ENCODE peak calls at places on chromosomes 4 and X, in six cellular contexts. K is heart right ventricle, H is A549, L is pancreas, V is small intestine, S is tibial nerve. C is an unnamed sample.

GRCh38 chrX:88612870-88613329 is 134.1 kb upstream of the CPXCR1 start:
- DNase-seq in H (no peak), K (no peak), S (no peak), L (no peak), V (no peak), C (no peak)

GRCh38 chr4:74109894-74110605 is 11.1 kb upstream of the CXCL2 start:
- DNase-seq in S (no peak), L (no peak), V (peak; percentile 7), H (peak; percentile 89), K (no peak), C (no peak)

GRCh38 chr4:6943870-6944195 is 34.2 kb downstream of the TBC1D14 start:
- DNase-seq in S (no peak), K (no peak), L (no peak), H (no peak), V (no peak), C (no peak)

GRCh38 chrX:43702079-43702524 is 46.0 kb downstream of the MAOA start:
- DNase-seq in K (no peak), V (peak; percentile 38), S (no peak), L (no peak), H (no peak), C (no peak)

GRCh38 chrX:150581093-150581775 is 12.8 kb downstream of the MTM1 start:
- DNase-seq in S (no peak), V (no peak), K (no peak), H (peak; percentile 37), L (no peak), C (no peak)

GRCh38 chr4:10371869-10372471 is 85.3 kb downstream of the ZNF518B start:
- DNase-seq in S (no peak), H (no peak), K (no peak), V (no peak), L (no peak), C (no peak)

GRCh38 chrX:21374163-21374993 is at the start of gene CNKSR2:
- DNase-seq in V (peak; percentile 0), L (peak; percentile 79), K (peak; percentile 12), H (peak; percentile 78), S (peak; percentile 5), C (no peak)

GRCh38 chrX:128457674-128458073 is 405.5 kb upstream of the ACTRT1 start:
- DNase-seq in K (no peak), S (no peak), V (no peak), H (no peak), L (no peak), C (no peak)

GRCh38 chrX:145727476-145727875 is 90.2 kb upstream of the SLITRK2 start:
- DNase-seq in L (no peak), S (no peak), K (no peak), H (no peak), V (no peak), C (peak; percentile 61)

GRCh38 chr4:130849985-130850632 is 1754.2 kb downstream of the C4orf33 start:
- DNase-seq in L (peak; percentile 46), V (no peak), K (no peak), H (no peak), S (no peak), C (no peak)

GRCh38 chr4:75244325-75244724 is 269.9 kb downstream of the RCHY1 start:
- DNase-seq in K (no peak), L (no peak), S (no peak), H (no peak), V (no peak), C (no peak)

GRCh38 chr4:5266991-5267390 is 215.7 kb downstream of the STK32B start:
- DNase-seq in L (no peak), H (no peak), S (no peak), K (no peak), V (no peak), C (no peak)

GRCh38 chr4:33924239-33924638 is 2320.1 kb downstream of the ARAP2 start:
- DNase-seq in L (no peak), H (peak; percentile 6), K (no peak), V (no peak), S (no peak), C (no peak)

GRCh38 chrX:119696251-119696890 is 3.4 kb upstream of the SEPTIN6 start:
- DNase-seq in L (no peak), S (no peak), H (no peak), V (no peak), K (no peak), C (no peak)

GRCh38 chrX:452598-452997 is 65.9 kb upstream of the PPP2R3B start:
- DNase-seq in H (no peak), S (no peak), K (no peak), V (no peak), L (no peak), C (no peak)

GRCh38 chr4:10437735-10438134 is 19.5 kb downstream of the ZNF518B start:
- DNase-seq in L (no peak), V (no peak), K (no peak), H (no peak), S (no peak), C (no peak)

GRCh38 chr4:64520393-64520792 is 111.1 kb upstream of the TECRL start:
- DNase-seq in V (no peak), H (no peak), L (no peak), S (no peak), K (no peak), C (no peak)

GRCh38 chr4:74038161-74039064 is at the start of gene CXCL3:
- DNase-seq in V (peak; percentile 71), L (peak; percentile 89), S (peak; percentile 44), H (peak; percentile 72), K (peak; percentile 79), C (peak; percentile 34)

GRCh38 chr4:176641237-176641636 is 151.5 kb downstream of the VEGFC start:
- DNase-seq in L (no peak), S (no peak), V (no peak), H (no peak), K (no peak), C (no peak)

GRCh38 chr4:182073278-182073677 is 169.9 kb upstream of the TENM3 start:
- DNase-seq in H (no peak), L (no peak), V (no peak), S (no peak), K (no peak), C (no peak)

GRCh38 chr4:182074139-182074538 is 169.1 kb upstream of the TENM3 start:
- DNase-seq in V (no peak), L (no peak), H (no peak), S (no peak), K (no peak), C (no peak)

GRCh38 chr4:182068920-182069319 is 174.3 kb upstream of the TENM3 start:
- DNase-seq in H (no peak), L (no peak), S (no peak), V (no peak), K (no peak), C (no peak)

GRCh38 chr4:182074842-182075241 is 168.4 kb upstream of the TENM3 start:
- DNase-seq in L (no peak), S (no peak), K (no peak), H (no peak), V (no peak), C (no peak)
- H3K4me3 ChIP-seq in L (no peak overlapping the region), S (no peak overlapping the region), K (no peak overlapping the region), H (no peak overlapping the region), V (no peak overlapping the region), C (no peak overlapping the region)

GRCh38 chr4:57048590-57049304 is 61.4 kb downstream of the IGFBP7 start:
- DNase-seq in H (no peak), L (no peak), V (no peak), S (no peak), K (no peak), C (no peak)

GRCh38 chr4:57055873-57056272 is 54.3 kb downstream of the IGFBP7 start:
- DNase-seq in H (no peak), L (no peak), V (no peak), S (no peak), K (peak; percentile 54), C (peak; percentile 16)

GRCh38 chr4:57051100-57051499 is 59.1 kb downstream of the IGFBP7 start:
- DNase-seq in S (no peak), H (no peak), V (no peak), K (no peak), L (no peak), C (no peak)

GRCh38 chr4:57051524-57051923 is 58.7 kb downstream of the IGFBP7 start:
- DNase-seq in V (no peak), S (no peak), L (no peak), K (no peak), H (no peak), C (no peak)

DNA sequence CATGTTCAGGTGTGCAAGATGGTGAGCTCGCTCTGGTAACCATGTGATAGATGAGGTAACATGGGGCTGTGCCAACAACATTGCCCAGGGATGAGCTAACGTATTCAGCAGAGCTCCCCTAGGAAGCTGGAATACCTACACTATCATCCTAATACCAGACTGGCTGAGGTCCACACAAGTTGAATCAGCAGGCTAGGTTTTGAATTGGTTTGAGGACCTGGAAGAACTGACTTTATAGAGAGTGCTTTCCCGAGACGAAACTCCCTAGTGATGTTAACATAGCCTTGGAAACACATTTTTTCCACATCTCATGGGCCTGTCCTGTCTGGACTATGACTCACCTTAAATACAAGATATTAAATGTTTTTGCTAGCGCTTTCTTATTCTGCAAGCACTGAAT is 56.7 kb downstream of the IGFBP7 start:
- DNase-seq in H (peak; percentile 58), K (no peak), V (no peak), S (no peak), L (no peak), C (no peak)
- H3K27ac ChIP-seq in H (peak overlapping the region; percentile 29), K (peak overlapping the region; percentile 40), V (no peak overlapping the region), S (no peak overlapping the region), L (no peak overlapping the region), C (no peak overlapping the region)

GRCh38 chrX:156004740-156005139 is 7.2 kb downstream of the IL9R start:
- DNase-seq in K (no peak), S (no peak), V (no peak), H (no peak), L (no peak), C (no peak)

GRCh38 chrX:156003486-156004185 is 6.1 kb downstream of the IL9R start:
- DNase-seq in S (no peak), V (no peak), L (no peak), K (no peak), H (no peak), C (no peak)

GRCh38 chrX:156002517-156002916 is 5.0 kb downstream of the IL9R start:
- DNase-seq in K (no peak), V (no peak), S (no peak), H (no peak), L (no peak), C (no peak)

GRCh38 chrX:156005144-156005543 is 7.6 kb downstream of the IL9R start:
- DNase-seq in H (no peak), K (no peak), V (no peak), L (no peak), S (no peak), C (no peak)

GRCh38 chrX:156004256-156004655 is 6.8 kb downstream of the IL9R start:
- DNase-seq in L (no peak), K (no peak), V (no peak), H (no peak), S (no peak), C (no peak)
- H3K4me3 ChIP-seq in L (no peak overlapping the region), K (no peak overlapping the region), V (no peak overlapping the region), H (no peak overlapping the region), S (no peak overlapping the region), C (no peak overlapping the region)

DNA sequence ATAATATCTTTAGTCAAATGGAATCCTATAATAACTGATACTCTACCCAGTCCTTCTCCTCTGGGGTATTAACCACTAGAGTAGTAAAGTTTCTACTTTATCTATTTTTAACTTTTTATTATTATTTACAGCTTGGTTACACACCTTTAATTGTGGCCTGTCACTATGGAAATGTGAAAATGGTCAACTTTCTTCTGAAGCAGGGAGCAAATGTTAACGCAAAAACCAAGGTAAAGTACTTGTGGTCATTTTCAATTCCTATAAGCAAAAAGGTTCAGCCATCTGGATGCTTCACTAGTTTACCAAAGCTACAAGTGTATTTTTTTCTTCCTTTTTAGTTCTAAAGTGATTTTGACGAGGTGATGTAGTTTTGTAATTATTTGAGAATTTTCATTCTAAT is 238.8 kb downstream of the ANK2 start:
- DNase-seq in K (no peak), L (no peak), S (no peak), H (no peak), V (no peak), C (no peak)
- H3K27ac ChIP-seq in K (no peak overlapping the region), L (no peak overlapping the region), S (no peak overlapping the region), H (no peak overlapping the region), V (no peak overlapping the region), C (no peak overlapping the region)